ENCODE peak calls at places on chromosome 1, in ten cellular contexts. Z, X, H, O, T, P, B, I, Q and F are unnamed samples.

GRCh38 chr1:10866314-10867091 is 70.1 kb upstream of the CASZ1 start:
- DNase-seq in Z (peak), X (peak), H (no peak), O (no peak), T (peak), P (no peak), B (no peak), I (peak), Q (peak), F (no peak)

GRCh38 chr1:85894651-85895050 is 186.4 kb upstream of the ZNHIT6 start:
- DNase-seq in Z (peak), X (no peak), H (no peak), O (no peak), T (peak), P (no peak), B (peak), I (peak), Q (no peak), F (no peak)

GRCh38 chr1:90200637-90201235 is 205.8 kb downstream of the ZNF326 start:
- DNase-seq in Z (no peak), X (no peak), H (no peak), O (no peak), T (no peak), P (no peak), B (no peak), I (no peak), Q (no peak), F (no peak)

GRCh38 chr1:247347395-247348222 is 15.9 kb upstream of the ZNF496 start:
- DNase-seq in Z (no peak), X (no peak), H (no peak), O (no peak), T (no peak), P (no peak), B (no peak), I (no peak), Q (no peak), F (no peak)

GRCh38 chr1:159869173-159869572 is 6.7 kb upstream of the VSIG8 start:
- DNase-seq in Z (peak), X (no peak), H (no peak), O (no peak), T (no peak), P (no peak), B (peak), I (peak), Q (no peak), F (peak)

GRCh38 chr1:101745549-101745948 is 251.2 kb downstream of the OLFM3 start:
- DNase-seq in Z (peak), X (no peak), H (no peak), O (no peak), T (no peak), P (no peak), B (no peak), I (no peak), Q (no peak), F (no peak)

GRCh38 chr1:184790642-184791041 is 36.0 kb upstream of the EDEM3 start:
- DNase-seq in Z (no peak), X (no peak), H (no peak), O (no peak), T (no peak), P (no peak), B (peak), I (no peak), Q (no peak), F (no peak)

GRCh38 chr1:243716901-243717300 is 133.1 kb downstream of the AKT3 start:
- DNase-seq in Z (no peak), X (no peak), H (no peak), O (no peak), T (no peak), P (no peak), B (no peak), I (no peak), Q (no peak), F (no peak)

GRCh38 chr1:11979453-11979817 is 809 bp upstream of the MFN2 start:
- DNase-seq in Z (no peak), X (no peak), H (no peak), O (no peak), T (no peak), P (no peak), B (no peak), I (no peak), Q (no peak), F (no peak)